ENCODE peak calls at places on chromosome 19, in eight cellular contexts. X is stimulated activated CD8-positive, alpha-beta memory T cell treated with anti-CD3 and anti-CD28 coated beads, Interleukin-4, amount 100 ng/mL, for 48 hours; Q is EL; G is NCI-H1417; I is stimulated activated CD4-positive, alpha-beta T cell treated with anti-CD3 and anti-CD28 coated beads, Interleukin-2, amount 100 ng/mL, for 48 hours; L is AG10803; J is ovary; C is HEK293T. U is an unnamed sample.

GRCh38 chr19:3269972-3270667 is 45.7 kb downstream of the CELF5 start:
- DNase-seq in X (no peak), Q (no peak), G (peak; percentile 84), I (no peak), L (no peak), J (no peak), C (no peak), U (no peak)

GRCh38 chr19:11446271-11446651 is 10.8 kb downstream of the PRKCSH start:
- DNase-seq in X (no peak), Q (no peak), G (no peak), I (no peak), L (no peak), J (no peak), C (no peak), U (no peak)

GRCh38 chr19:42201489-42202289 is 15.8 kb downstream of the DEDD2 start:
- DNase-seq in X (peak; percentile 53), Q (no peak), G (no peak), I (no peak), L (no peak), J (no peak), C (no peak), U (no peak)

GRCh38 chr19:7851623-7852500 is 21.8 kb downstream of the EVI5L start:
- DNase-seq in X (no peak), Q (no peak), G (no peak), I (no peak), L (no peak), J (no peak), C (no peak), U (no peak)

GRCh38 chr19:32642771-32643170 is 32.2 kb downstream of the ANKRD27 start:
- DNase-seq in X (peak; percentile 71), Q (no peak), G (no peak), I (peak; percentile 31), L (no peak), J (no peak), C (no peak), U (no peak)

GRCh38 chr19:40216013-40216776 is 2.0 kb downstream of the TTC9B start:
- DNase-seq in X (no peak), Q (no peak), G (no peak), I (no peak), L (no peak), J (no peak), C (no peak), U (no peak)

GRCh38 chr19:48271531-48272151 is 1.8 kb downstream of the ZNF114 start:
- DNase-seq in X (peak; percentile 49), Q (peak; percentile 68), G (peak; percentile 59), I (no peak), L (peak; percentile 47), J (no peak), C (no peak), U (peak; percentile 15)

GRCh38 chr19:1182068-1182467 is 8.0 kb upstream of the SBNO2 start:
- DNase-seq in X (no peak), Q (no peak), G (no peak), I (no peak), L (no peak), J (no peak), C (no peak), U (no peak)

GRCh38 chr19:48735031-48735615 is 5.3 kb downstream of the RASIP1 start:
- DNase-seq in X (no peak), Q (peak; percentile 61), G (no peak), I (no peak), L (no peak), J (no peak), C (no peak), U (no peak)

GRCh38 chr19:48123907-48124675 is 13.5 kb upstream of the PLA2G4C start:
- DNase-seq in X (peak; percentile 75), Q (peak; percentile 51), G (no peak), I (peak; percentile 35), L (peak; percentile 44), J (no peak), C (no peak), U (peak; percentile 18)

U was measured in COR-L47.